ENCODE peak calls at places on chromosomes 6 and 20, in four cellular contexts. L is sigmoid colon, K is GM23338, J is transverse colon. G is an unnamed sample.
A peak's percentile ranks its signal among the peaks of the same experiment; 100 is the strongest.

GRCh38 chr6:145948878-145949613 is 15.1 kb downstream of the SHPRH start:
- DNase-seq in K (no peak), J (no peak), L (no peak), G (no peak)

GRCh38 chr20:13822459-13822858 is 37.6 kb downstream of the NDUFAF5 start:
- DNase-seq in L (no peak), J (no peak), K (peak; percentile 51), G (no peak)

GRCh38 chr20:13220857-13221297 is at the start of gene ISM1:
- DNase-seq in K (peak; percentile 30), J (no peak), L (no peak), G (no peak)

GRCh38 chr6:109690740-109691687 is at the start of the genes AK9 and FIG4:
- DNase-seq in K (peak; percentile 98), L (peak; percentile 96), J (peak; percentile 97), G (no peak)

GRCh38 chr6:153032255-153032882 is 29.9 kb upstream of the MTRF1L start:
- DNase-seq in K (peak; percentile 44), J (no peak), L (no peak), G (no peak)

GRCh38 chr6:47524136-47524840 is 46.7 kb downstream of the CD2AP start:
- DNase-seq in K (peak; percentile 26), J (no peak), L (no peak), G (no peak)

GRCh38 chr6:169498887-169499513 is 202.8 kb downstream of the WDR27 start:
- DNase-seq in L (no peak), K (no peak), J (no peak), G (no peak)

GRCh38 chr20:23305098-23305497 is 45.5 kb upstream of the NXT1 start:
- DNase-seq in L (peak; percentile 69), J (no peak), K (no peak), G (no peak)

GRCh38 chr6:18237167-18237566 is 27.2 kb downstream of the DEK start:
- DNase-seq in K (no peak), J (no peak), L (no peak), G (no peak)

GRCh38 chr6:154868143-154868594 is 126.9 kb upstream of the TIAM2 start:
- DNase-seq in J (no peak), K (peak; percentile 85), L (no peak), G (no peak)

GRCh38 chr6:142210606-142211005 is 63.5 kb downstream of the VTA1 start:
- DNase-seq in K (no peak), J (no peak), L (no peak), G (no peak)

GRCh38 chr6:12548526-12548925 is 168.0 kb upstream of the PHACTR1 start:
- DNase-seq in L (no peak), K (no peak), J (no peak), G (no peak)

GRCh38 chr6:31630177-31630934 is 9.8 kb downstream of the PRRC2A start:
- DNase-seq in L (no peak), K (no peak), J (no peak), G (no peak)

GRCh38 chr20:49480236-49480635 is 2.2 kb downstream of the KCNB1 start:
- DNase-seq in K (no peak), J (no peak), L (no peak), G (no peak)

GRCh38 chr6:88869263-88870023 is 94.0 kb downstream of the RNGTT start:
- DNase-seq in J (no peak), K (no peak), L (no peak), G (no peak)

GRCh38 chr20:59723607-59724456 is 119.5 kb downstream of the PHACTR3 start:
- DNase-seq in J (no peak), L (no peak), K (no peak), G (no peak)

GRCh38 chr6:151358475-151358874 is 32.9 kb downstream of the ZBTB2 start:
- DNase-seq in K (no peak), J (no peak), L (no peak), G (no peak)

GRCh38 chr6:157946053-157946617 is 35.5 kb upstream of the SYNJ2 start:
- DNase-seq in J (no peak), K (no peak), L (no peak), G (no peak)

GRCh38 chr6:44254957-44255808 is 2.1 kb downstream of the SLC35B2 start:
- DNase-seq in J (no peak), L (no peak), K (peak; percentile 47), G (no peak)

GRCh38 chr6:105178110-105178509 is 1.7 kb downstream of the POPDC3 start:
- DNase-seq in L (no peak), J (no peak), K (no peak), G (no peak)

GRCh38 chr20:52972190-52972937 is at the start of gene TSHZ2:
- DNase-seq in J (no peak), K (no peak), L (peak; percentile 78), G (no peak)

GRCh38 chr6:42963179-42963854 is 2.8 kb downstream of the GNMT start:
- DNase-seq in K (no peak), J (no peak), L (no peak), G (no peak)

GRCh38 chr20:19498756-19499155 is 259.3 kb upstream of the RIN2 start:
- DNase-seq in L (no peak), K (no peak), J (no peak), G (no peak)

GRCh38 chr6:123888779-123889513 is 85.3 kb downstream of the NKAIN2 start:
- DNase-seq in J (no peak), L (no peak), K (no peak), G (no peak)

GRCh38 chr20:7155794-7156193 is 388.3 kb downstream of the BMP2 start:
- DNase-seq in L (no peak), J (no peak), K (no peak), G (no peak)

GRCh38 chr6:107539409-107539808 is 49.5 kb downstream of the SOBP start:
- DNase-seq in J (no peak), L (no peak), K (no peak), G (no peak)

GRCh38 chr6:119110601-119111548 is 32.4 kb upstream of the FAM184A start:
- DNase-seq in K (peak; percentile 75), L (no peak), J (peak; percentile 14), G (no peak)

GRCh38 chr6:132995432-132995831 is 181.1 kb downstream of the RPS12 start:
- DNase-seq in K (no peak), J (no peak), L (no peak), G (no peak)

GRCh38 chr20:62356948-62357667 is 10.0 kb downstream of the LAMA5 start:
- DNase-seq in K (no peak), L (peak; percentile 89), J (no peak), G (no peak)

GRCh38 chr20:46007671-46008070 is 1.0 kb upstream of the MMP9 start:
- DNase-seq in L (no peak), K (no peak), J (no peak), G (no peak)

GRCh38 chr6:132153221-132153896 is 202.2 kb upstream of the CCN2 start:
- DNase-seq in K (no peak), J (no peak), L (no peak), G (no peak)

GRCh38 chr6:8958894-8959511 is 523.7 kb upstream of the SLC35B3 start:
- DNase-seq in K (no peak), L (no peak), J (no peak), G (no peak)

GRCh38 chr20:60372822-60373221 is 414.6 kb downstream of the CDH26 start:
- DNase-seq in J (no peak), L (no peak), K (no peak), G (no peak)

GRCh38 chr6:95574811-95575210 is 2.5 kb upstream of the MANEA start:
- DNase-seq in L (no peak), K (no peak), J (no peak), G (no peak)
- H3K4me3 ChIP-seq in L (no peak overlapping the region), K (peak overlapping the region; percentile 14), J (no peak overlapping the region), G (peak overlapping the region; percentile 69)

GRCh38 chr6:67634199-67634598 is 1000.9 kb upstream of the ADGRB3 start:
- DNase-seq in L (no peak), J (no peak), K (no peak), G (no peak)

GRCh38 chr6:67629268-67629667 is 1005.8 kb upstream of the ADGRB3 start:
- DNase-seq in L (no peak), K (no peak), J (no peak), G (no peak)

GRCh38 chr6:67630146-67630545 is 1004.9 kb upstream of the ADGRB3 start:
- DNase-seq in L (no peak), J (no peak), K (no peak), G (no peak)

DNA sequence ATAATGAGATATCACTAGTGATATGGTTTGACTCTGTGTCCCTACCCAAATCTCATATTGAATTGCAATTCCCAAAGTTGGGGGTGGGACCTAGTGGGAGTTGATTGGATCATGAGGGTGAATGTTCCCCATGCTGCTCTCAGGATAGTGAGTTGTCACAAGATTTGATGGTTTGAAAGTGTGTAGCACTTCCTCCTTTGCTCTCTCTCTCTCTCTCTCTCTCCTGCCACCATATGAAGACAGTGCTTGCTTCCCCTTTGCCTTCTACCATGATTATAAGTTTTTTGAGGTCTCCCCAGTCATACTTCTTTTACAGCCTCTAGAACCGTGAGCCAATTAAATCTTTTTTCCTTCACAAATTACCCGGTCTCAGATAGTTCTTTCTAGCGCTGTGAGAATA is 1002.0 kb upstream of the ADGRB3 start:
- DNase-seq in K (no peak), J (no peak), L (no peak), G (no peak)
- H3K27ac ChIP-seq in K (no peak overlapping the region), J (no peak overlapping the region), L (no peak overlapping the region), G (no peak overlapping the region)

DNA sequence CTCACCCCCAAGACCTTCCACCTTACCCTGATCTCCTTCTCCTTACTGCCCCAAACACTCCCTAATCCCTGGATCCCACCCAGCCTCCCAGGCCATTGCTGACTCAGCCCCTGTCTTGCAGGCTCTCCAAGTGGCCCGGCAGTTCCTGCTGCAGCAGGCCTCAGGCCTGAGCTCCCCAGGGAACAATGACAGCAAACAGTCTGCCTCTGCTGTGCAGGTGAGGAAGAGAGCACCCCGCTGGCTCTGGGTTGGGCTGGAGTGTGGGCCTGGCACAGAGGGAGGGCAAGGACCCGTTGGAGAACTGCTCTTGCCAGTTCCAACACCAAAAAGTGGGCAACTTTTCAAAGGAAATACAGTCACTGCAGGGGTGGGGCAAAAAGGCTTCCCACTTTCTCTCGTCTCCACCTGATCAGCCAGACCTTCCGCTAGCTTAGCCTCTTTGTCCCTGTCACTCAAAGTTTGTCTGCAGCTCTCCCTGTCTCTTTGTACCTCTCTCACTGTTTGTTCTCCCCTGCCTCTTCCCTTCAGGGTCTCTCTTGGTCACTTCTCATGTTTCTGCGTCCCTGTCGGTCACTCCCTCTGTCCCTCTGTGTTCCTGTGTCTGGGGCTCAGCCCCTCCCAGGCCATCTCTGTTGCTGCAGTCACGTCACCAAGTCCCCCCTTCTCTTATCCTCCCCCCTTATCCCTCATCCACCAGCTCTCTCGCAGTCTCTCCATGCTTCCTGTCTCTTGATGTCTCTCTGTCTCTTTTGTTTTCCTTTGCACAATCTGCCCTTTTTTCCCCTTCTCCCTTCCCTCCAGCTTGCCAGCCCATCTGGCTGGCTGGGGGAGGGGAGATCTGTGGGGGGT is 31.9 kb downstream of the FOXP4 start:
- DNase-seq in K (peak; percentile 85), J (no peak), L (no peak), G (no peak)
- TF ChIP-seq POLR2AphosphoS5 in K (peak; percentile 5), J (no peak), L (no peak), G (no peak)

GRCh38 chr6:96016781-96017180 is 1.0 kb downstream of the FUT9 start:
- DNase-seq in J (no peak), K (peak; percentile 5), L (no peak), G (no peak)
- H3K4me3 ChIP-seq in J (no peak overlapping the region), K (peak overlapping the region; percentile 73), L (no peak overlapping the region), G (no peak overlapping the region)

GRCh38 chr6:24403501-24403824 is 727 bp downstream of the MRS2 start:
- DNase-seq in J (no peak), K (no peak), L (no peak), G (no peak)
- H3K27ac ChIP-seq in J (peak overlapping the region; percentile 85), K (peak overlapping the region; percentile 99), L (peak overlapping the region; percentile 81), G (peak overlapping the region; percentile 86)

GRCh38 chr6:74439412-74439811 is 743.4 kb downstream of the CD109 start:
- DNase-seq in J (no peak), L (no peak), K (no peak), G (no peak)

GRCh38 chr6:74431873-74432272 is 735.9 kb downstream of the CD109 start:
- DNase-seq in K (no peak), L (no peak), J (no peak), G (no peak)

GRCh38 chr6:74434165-74434564 is 738.2 kb downstream of the CD109 start:
- DNase-seq in L (no peak), J (no peak), K (no peak), G (no peak)
- TF ChIP-seq POLR2AphosphoS5 in L (peak; percentile 46), J (no peak), K (no peak), G (no peak)

G was measured in vagina.